ENCODE peak calls at places on chromosomes 2 and 18, in five cellular contexts. J, E, I, Y and W are unnamed samples.
A peak's percentile ranks its signal among the peaks of the same experiment; 100 is the strongest.

GRCh38 chr2:125564471-125564870 is 1091.5 kb upstream of the GYPC start:
- DNase-seq in J (no peak), E (no peak), I (no peak), Y (no peak), W (no peak)

GRCh38 chr18:48732767-48733424 is 194.1 kb downstream of the CTIF start:
- DNase-seq in J (no peak), E (no peak), I (peak; percentile 73), Y (no peak), W (no peak)

GRCh38 chr2:85737481-85737880 is 16.3 kb upstream of the ATOH8 start:
- DNase-seq in J (no peak), E (peak; percentile 74), I (no peak), Y (no peak), W (peak; percentile 81)

GRCh38 chr18:9038277-9038871 is 64.1 kb upstream of the NDUFV2 start:
- DNase-seq in J (no peak), E (no peak), I (no peak), Y (no peak), W (no peak)

GRCh38 chr2:116490511-116491145 is 1323.9 kb upstream of the DDX18 start:
- DNase-seq in J (no peak), E (no peak), I (no peak), Y (no peak), W (no peak)

GRCh38 chr2:66255136-66255535 is 179.8 kb upstream of the MEIS1 start:
- DNase-seq in J (no peak), E (no peak), I (no peak), Y (no peak), W (no peak)

GRCh38 chr2:157725856-157726255 is 97.2 kb upstream of the ACVR1C start:
- DNase-seq in J (no peak), E (no peak), I (no peak), Y (no peak), W (no peak)

GRCh38 chr2:172724724-172725123 is 10.9 kb upstream of the RAPGEF4 start:
- DNase-seq in J (no peak), E (no peak), I (no peak), Y (no peak), W (no peak)

GRCh38 chr18:74286106-74286856 is 5.5 kb downstream of the CYB5A start:
- DNase-seq in J (no peak), E (no peak), I (no peak), Y (no peak), W (no peak)

GRCh38 chr2:239809391-239809790 is 215.8 kb downstream of the NDUFA10 start:
- DNase-seq in J (peak; percentile 52), E (no peak), I (no peak), Y (no peak), W (peak; percentile 20)

GRCh38 chr2:55901322-55901721 is 22.3 kb downstream of the EFEMP1 start:
- DNase-seq in J (no peak), E (no peak), I (no peak), Y (no peak), W (no peak)

DNA sequence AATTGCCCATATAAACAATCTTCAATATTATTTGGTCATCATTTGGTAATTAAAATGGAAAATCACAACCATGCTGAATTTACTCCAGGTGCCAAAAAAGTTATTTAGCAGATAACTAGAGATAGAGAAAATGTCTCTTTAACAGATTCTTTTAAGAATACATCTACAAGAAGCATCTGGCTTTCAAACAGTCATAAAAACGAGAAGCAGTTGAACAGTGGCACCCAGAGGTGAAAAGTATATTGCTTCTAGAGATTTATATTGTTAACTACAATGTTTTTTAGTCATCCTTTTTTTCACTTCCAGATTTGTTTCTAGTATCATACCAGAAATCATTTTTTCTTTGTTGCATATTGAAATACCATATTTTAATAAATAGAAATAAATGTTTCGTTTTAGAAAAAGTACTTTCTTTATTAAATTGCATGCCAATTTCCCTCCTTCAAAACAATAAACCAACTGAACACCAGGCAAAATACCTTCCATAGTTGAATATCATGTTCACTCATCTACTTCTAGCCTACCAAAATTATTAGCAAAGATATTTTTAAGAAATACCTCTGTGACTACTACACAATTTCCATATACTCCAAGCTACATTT is 65.4 kb upstream of the HNRNPA3 start:
- DNase-seq in J (no peak), E (no peak), I (peak; percentile 54), Y (no peak), W (no peak)
- TF ChIP-seq CTCF in J (peak; percentile 48), E (peak; percentile 67), I (peak; percentile 19), Y (peak; percentile 48), W (peak; percentile 39)

GRCh38 chr2:23546913-23547312 is 161.9 kb downstream of the KLHL29 start:
- DNase-seq in J (no peak), E (no peak), I (no peak), Y (no peak), W (no peak)

GRCh38 chr2:23545811-23546210 is 160.8 kb downstream of the KLHL29 start:
- DNase-seq in J (no peak), E (no peak), I (no peak), Y (no peak), W (no peak)

GRCh38 chr2:23547725-23548124 is 162.7 kb downstream of the KLHL29 start:
- DNase-seq in J (no peak), E (no peak), I (no peak), Y (no peak), W (no peak)

GRCh38 chr2:23544589-23545295 is 159.8 kb downstream of the KLHL29 start:
- DNase-seq in J (no peak), E (no peak), I (no peak), Y (no peak), W (no peak)

DNA sequence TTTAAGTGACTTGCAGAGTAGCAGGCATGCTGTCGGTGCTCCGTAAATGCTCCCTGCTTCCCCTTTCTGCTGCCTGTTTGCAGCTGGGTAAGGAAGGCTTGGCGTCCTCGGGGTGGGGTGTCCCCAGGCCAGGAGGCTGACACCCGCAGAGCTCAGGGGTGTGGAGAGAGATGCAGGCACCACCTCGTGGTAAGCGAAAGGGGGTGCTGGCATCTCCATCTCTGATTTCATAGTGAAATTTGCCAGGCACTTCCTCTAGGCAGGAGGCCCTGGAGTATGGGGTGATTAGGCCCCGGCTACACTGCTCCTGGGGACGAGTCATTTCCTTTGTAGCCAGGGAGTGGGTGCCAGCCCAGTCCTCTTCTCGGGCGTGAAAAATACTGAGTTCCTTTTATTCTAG is 160.4 kb downstream of the KLHL29 start:
- DNase-seq in J (no peak), E (no peak), I (no peak), Y (no peak), W (no peak)
- TF ChIP-seq CTCF in J (no peak), E (no peak), I (no peak), Y (no peak), W (no peak)

GRCh38 chr2:219593154-219593553 is 4.5 kb upstream of the STK11IP start:
- DNase-seq in J (no peak), E (no peak), I (no peak), Y (no peak), W (no peak)

GRCh38 chr2:219596954-219597551 is 604 bp upstream of the STK11IP start:
- DNase-seq in J (no peak), E (no peak), I (no peak), Y (no peak), W (no peak)

GRCh38 chr2:219597552-219598307 is at the start of gene STK11IP:
- DNase-seq in J (peak; percentile 97), E (peak; percentile 97), I (peak; percentile 96), Y (peak; percentile 96), W (peak; percentile 99)

GRCh38 chr2:219592721-219593120 is 4.9 kb upstream of the STK11IP start:
- DNase-seq in J (no peak), E (no peak), I (no peak), Y (no peak), W (no peak)

GRCh38 chr2:219595250-219595649 is 2.4 kb upstream of the STK11IP start:
- DNase-seq in J (no peak), E (no peak), I (no peak), Y (no peak), W (no peak)
- TF ChIP-seq CTCF in J (no peak), E (no peak), I (no peak), Y (no peak), W (no peak)

DNA sequence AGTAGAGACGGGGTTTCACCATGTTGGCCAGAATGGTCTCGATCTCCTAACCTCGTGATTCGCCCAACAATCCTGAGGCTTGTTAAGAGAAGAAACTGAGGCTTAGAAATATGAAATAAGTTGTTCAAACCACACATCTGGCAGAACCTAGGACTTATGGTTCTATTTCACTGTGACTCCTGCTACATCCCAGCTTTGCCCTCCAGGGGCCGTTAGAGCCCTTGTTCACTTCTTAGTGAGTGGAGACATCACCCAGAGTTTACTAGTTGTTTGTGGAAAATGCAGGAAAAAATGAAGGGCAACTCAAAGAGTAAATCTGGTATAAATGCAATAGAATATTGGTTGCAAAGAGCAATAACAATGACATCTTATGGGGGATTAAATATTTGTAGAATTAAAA is 43.9 kb downstream of the MARCHF4 start:
- DNase-seq in J (no peak), E (no peak), I (no peak), Y (no peak), W (no peak)
- TF ChIP-seq CTCF in J (no peak), E (peak; percentile 13), I (no peak), Y (no peak), W (no peak)

DNA sequence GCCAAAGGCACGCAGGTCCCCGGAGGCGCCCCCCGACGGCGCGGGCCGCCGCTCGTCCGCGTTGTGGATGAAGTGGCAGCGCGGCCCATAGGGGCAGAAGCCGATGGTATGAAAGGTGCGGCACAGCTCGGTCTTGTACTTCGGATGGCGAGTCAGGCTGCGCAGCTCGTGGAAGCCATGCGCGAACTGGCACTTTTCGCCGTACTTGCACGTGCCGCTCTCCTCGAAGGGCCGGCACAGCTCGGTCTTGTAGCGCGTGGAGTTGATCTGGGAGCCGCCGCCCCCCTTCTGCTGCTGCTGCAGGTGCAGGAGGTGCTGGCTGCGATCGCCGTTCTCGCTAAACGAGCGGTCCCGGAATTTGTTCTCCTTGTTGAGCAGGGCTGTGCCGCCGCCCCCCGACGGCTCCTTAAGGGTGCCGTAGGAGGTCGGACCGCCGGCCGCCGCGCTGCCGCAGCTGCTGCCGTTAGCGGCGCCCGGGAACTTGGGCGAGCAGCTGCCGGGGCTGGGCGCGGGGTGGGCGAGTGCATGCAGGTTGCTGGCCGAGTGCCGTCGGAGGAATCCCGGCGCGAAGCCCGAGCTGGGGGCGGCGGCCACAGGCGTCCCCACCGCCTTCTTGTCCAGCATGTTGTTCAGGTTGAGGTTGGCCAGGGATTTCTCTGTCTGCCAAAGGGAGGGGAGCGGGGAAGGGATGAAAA is 1.2 kb downstream of the ZFP36L2 start:
- DNase-seq in J (peak; percentile 92), E (peak; percentile 51), I (no peak), Y (peak; percentile 63), W (peak; percentile 59)
- TF ChIP-seq CTCF in J (no peak), E (no peak), I (no peak), Y (no peak), W (no peak)